ENCODE peak calls at places on chromosomes 1 and 21, in four cellular contexts. N is K562, K is HCT116, X is HepG2. F is an unnamed sample.
A peak's percentile ranks its signal among the peaks of the same experiment; 100 is the strongest.

GRCh38 chr1:40344597-40344996 is 27.5 kb upstream of the COL9A2 start:
- DNase-seq in N (no peak), K (no peak), X (peak; percentile 43), F (no peak)

GRCh38 chr1:231162300-231162969 is 577 bp downstream of the TRIM67 start:
- DNase-seq in N (peak; percentile 90), K (no peak), X (peak; percentile 5), F (peak; percentile 34)

GRCh38 chr21:35102488-35103407 is 53.6 kb upstream of the RUNX1 start:
- DNase-seq in N (peak; percentile 40), K (no peak), X (peak; percentile 48), F (no peak)

GRCh38 chr1:191457889-191458288 is 700.4 kb upstream of the RGS18 start:
- DNase-seq in N (no peak), K (no peak), X (no peak), F (no peak)

GRCh38 chr1:109256085-109256484 is 6.7 kb downstream of the CELSR2 start:
- DNase-seq in N (no peak), K (no peak), X (no peak), F (no peak)

GRCh38 chr21:31184462-31184861 is 146.2 kb upstream of the KRTAP19-8 start:
- DNase-seq in N (no peak), K (no peak), X (no peak), F (no peak)

GRCh38 chr1:42466030-42466429 is 2.9 kb downstream of the CCDC30 start:
- DNase-seq in N (no peak), K (no peak), X (peak; percentile 58), F (no peak)

GRCh38 chr21:31354604-31355443 is 10.8 kb upstream of the TIAM1 start:
- DNase-seq in N (no peak), K (peak; percentile 98), X (no peak), F (no peak)

GRCh38 chr1:102837551-102837950 is 270.8 kb downstream of the COL11A1 start:
- DNase-seq in N (no peak), K (no peak), X (no peak), F (no peak)

GRCh38 chr1:13807213-13807612 is 107.2 kb downstream of the PRDM2 start:
- DNase-seq in N (peak; percentile 59), K (peak; percentile 12), X (peak; percentile 27), F (no peak)

GRCh38 chr1:184753608-184754478 is 815 bp downstream of the EDEM3 start:
- DNase-seq in N (peak; percentile 64), K (no peak), X (peak; percentile 16), F (no peak)

GRCh38 chr1:185073725-185074124 is 28.4 kb downstream of the RNF2 start:
- DNase-seq in N (no peak), K (no peak), X (no peak), F (no peak)

GRCh38 chr1:65510961-65511360 is 90.5 kb downstream of the LEPR start:
- DNase-seq in N (no peak), K (no peak), X (no peak), F (no peak)

GRCh38 chr1:171251741-171252300 is 3.5 kb downstream of the FMO1 start:
- DNase-seq in N (peak; percentile 30), K (no peak), X (peak; percentile 12), F (no peak)

DNA sequence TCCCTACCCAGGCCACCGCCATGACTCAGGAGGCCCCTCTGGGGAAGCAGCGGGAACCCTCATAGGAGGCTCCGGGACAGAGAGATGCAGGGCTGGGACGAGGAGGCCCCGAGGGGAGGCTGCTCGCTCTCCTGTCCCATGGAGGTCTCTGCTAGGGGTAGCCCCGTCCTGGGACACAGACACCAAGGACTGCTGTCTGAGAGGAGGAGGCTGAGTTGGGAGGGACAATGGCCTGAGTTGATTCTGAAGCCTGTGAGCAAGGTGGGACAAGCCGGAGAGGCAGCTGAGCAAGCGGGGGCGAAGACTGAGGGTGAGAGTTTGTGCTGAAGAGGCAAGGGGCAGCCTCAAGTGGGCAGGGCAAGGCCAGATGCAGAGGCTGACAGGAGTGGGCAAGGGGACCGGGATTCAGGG is 17.4 kb downstream of the SLC27A3 start:
- DNase-seq in N (no peak), K (no peak), X (no peak), F (no peak)
- TF ChIP-seq FOSL1 in N (no peak), K (no peak), X (no peak), F (no peak)

DNA sequence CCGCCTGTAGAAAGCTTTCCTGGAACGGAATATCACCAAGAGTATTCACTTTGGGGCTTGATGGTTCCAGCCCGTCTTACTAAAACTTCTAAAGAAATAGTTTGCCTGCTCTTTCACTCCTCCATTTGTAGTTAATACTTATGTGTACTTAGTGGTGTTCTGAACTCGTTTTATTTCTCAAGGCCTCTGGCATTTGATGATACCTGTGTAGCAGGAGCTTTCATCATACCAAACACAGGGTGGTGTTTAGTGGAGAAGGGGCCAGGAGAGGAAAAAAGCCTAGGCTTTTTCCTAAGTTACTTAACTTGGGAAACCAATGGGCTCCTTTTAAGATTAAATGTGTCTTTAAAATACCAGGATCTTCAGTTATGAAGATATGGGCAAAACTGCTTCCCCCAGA is 74.3 kb downstream of the RPS6KA1 start:
- DNase-seq in N (no peak), K (no peak), X (no peak), F (no peak)
- H3K27ac ChIP-seq in N (no peak overlapping the region), K (no peak overlapping the region), X (no peak overlapping the region), F (peak overlapping the region; percentile 9)

GRCh38 chr1:9100471-9101043 is 28.3 kb downstream of the GPR157 start:
- DNase-seq in N (no peak), K (no peak), X (peak; percentile 82), F (no peak)
- TF ChIP-seq FOSL1 in N (no peak), K (no peak), X (no peak), F (no peak)

GRCh38 chr1:51420867-51421627 is 90.7 kb upstream of the TTC39A start:
- DNase-seq in N (no peak), K (no peak), X (no peak), F (no peak)
- H3K27ac ChIP-seq in N (no peak overlapping the region), K (no peak overlapping the region), X (no peak overlapping the region), F (no peak overlapping the region)

F was measured in H1.